ENCODE peak calls at places on chromosomes 13 and 19, in seven cellular contexts. M is frontal cortex; E is CD8-positive, alpha-beta T cell; I is NCI-H510A treated with DMSO at 0.1 percent for 48 hours; Y is iPS-NIHi11; K is stimulated activated CD4-positive, alpha-beta T cell treated with anti-CD3 and anti-CD28 coated beads, Interleukin-4, amount 100 ng/mL, for 4 hours; D is IMR-90. F is an unnamed sample.

GRCh38 chr13:21616880-21617279 is 12.9 kb upstream of the MICU2 start:
- DNase-seq in E (no peak), D (no peak), K (no peak), M (no peak), I (no peak), Y (no peak), F (no peak)

GRCh38 chr13:46871557-46871956 is 25.3 kb downstream of the HTR2A start:
- DNase-seq in D (no peak), I (no peak), K (no peak), Y (no peak), E (no peak), M (no peak), F (no peak)

GRCh38 chr13:47119568-47120080 is 222.8 kb upstream of the HTR2A start:
- DNase-seq in E (no peak), I (no peak), Y (no peak), D (peak), K (no peak), M (no peak), F (no peak)

GRCh38 chr19:42198676-42199439 is 18.6 kb downstream of the DEDD2 start:
- DNase-seq in Y (no peak), E (peak), M (no peak), D (no peak), I (no peak), K (peak), F (peak)

GRCh38 chr13:110503037-110503901 is 58.3 kb downstream of the RAB20 start:
- DNase-seq in I (no peak), K (no peak), D (peak), E (no peak), M (no peak), Y (no peak), F (no peak)

GRCh38 chr13:29125145-29125933 is 305.2 kb downstream of the MTUS2 start:
- DNase-seq in K (no peak), Y (peak), E (no peak), D (no peak), M (no peak), I (no peak), F (peak)

GRCh38 chr19:35851213-35852028 is 883 bp downstream of the NPHS1 start:
- DNase-seq in Y (peak), E (peak), K (no peak), M (no peak), D (no peak), I (peak), F (no peak)

GRCh38 chr13:34731486-34731885 is 210.6 kb upstream of the NBEA start:
- DNase-seq in Y (no peak), I (no peak), M (no peak), D (no peak), K (no peak), E (no peak), F (no peak)

GRCh38 chr19:18456974-18457373 is 19.0 kb upstream of the ISYNA1 start:
- DNase-seq in M (no peak), D (no peak), E (no peak), Y (no peak), K (no peak), I (no peak), F (no peak)

GRCh38 chr13:29573190-29573589 is 22.3 kb downstream of the SLC7A1 start:
- DNase-seq in D (peak), E (no peak), I (peak), M (peak), Y (no peak), K (no peak), F (no peak)

GRCh38 chr13:41513600-41513999 is 56.2 kb downstream of the RGCC start:
- DNase-seq in E (no peak), D (no peak), K (no peak), Y (no peak), I (no peak), M (no peak), F (no peak)